ENCODE peak calls at places on chromosome 4, in seven cellular contexts. One of them, this sample, is unnamed.

GRCh38 chr4:65893957-65894755 is 223.9 kb upstream of the EPHA5 start:
- DNase-seq in A549: no peak
- DNase-seq in H54: no peak
- DNase-seq in thyroid gland: no peak
- DNase-seq in breast epithelium: no peak
- DNase-seq in tibial nerve: no peak
- DNase-seq in body of pancreas: no peak
- DNase-seq in this sample: no peak

GRCh38 chr4:189128341-189128740 is 812.3 kb upstream of the FRG1 start:
- DNase-seq in H54: no peak
- DNase-seq in breast epithelium: no peak
- DNase-seq in body of pancreas: no peak
- DNase-seq in A549: no peak
- DNase-seq in tibial nerve: no peak
- DNase-seq in thyroid gland: no peak
- DNase-seq in this sample: no peak

GRCh38 chr4:3202836-3203820 is 45.8 kb upstream of the MSANTD1 start:
- DNase-seq in tibial nerve: no peak
- DNase-seq in A549: no peak
- DNase-seq in H54: no peak
- DNase-seq in thyroid gland: no peak
- DNase-seq in breast epithelium: no peak
- DNase-seq in body of pancreas: peak
- DNase-seq in this sample: no peak

GRCh38 chr4:108744307-108744706 is 18.5 kb downstream of the ETNPPL start:
- DNase-seq in thyroid gland: no peak
- DNase-seq in body of pancreas: no peak
- DNase-seq in breast epithelium: no peak
- DNase-seq in H54: no peak
- DNase-seq in tibial nerve: no peak
- DNase-seq in A549: no peak
- DNase-seq in this sample: no peak

GRCh38 chr4:142614621-142615323 is 231.3 kb downstream of the INPP4B start:
- DNase-seq in tibial nerve: no peak
- DNase-seq in thyroid gland: no peak
- DNase-seq in body of pancreas: no peak
- DNase-seq in breast epithelium: no peak
- DNase-seq in A549: no peak
- DNase-seq in H54: no peak
- DNase-seq in this sample: no peak

GRCh38 chr4:177348348-177348747 is 38.7 kb downstream of the NEIL3 start:
- DNase-seq in A549: no peak
- DNase-seq in body of pancreas: no peak
- DNase-seq in breast epithelium: no peak
- DNase-seq in tibial nerve: no peak
- DNase-seq in H54: no peak
- DNase-seq in thyroid gland: no peak
- DNase-seq in this sample: no peak

GRCh38 chr4:107989537-107990386 is at the start of gene HADH:
- DNase-seq in breast epithelium: peak
- DNase-seq in A549: peak
- DNase-seq in tibial nerve: peak
- DNase-seq in body of pancreas: peak
- DNase-seq in thyroid gland: peak
- DNase-seq in H54: peak
- DNase-seq in this sample: peak

GRCh38 chr4:121375262-121375661 is 5.6 kb downstream of the QRFPR start:
- DNase-seq in tibial nerve: no peak
- DNase-seq in body of pancreas: no peak
- DNase-seq in thyroid gland: no peak
- DNase-seq in H54: no peak
- DNase-seq in breast epithelium: no peak
- DNase-seq in A549: no peak
- DNase-seq in this sample: no peak

GRCh38 chr4:119016636-119017035 is 119.0 kb upstream of the MYOZ2 start:
- DNase-seq in breast epithelium: no peak
- DNase-seq in tibial nerve: no peak
- DNase-seq in thyroid gland: no peak
- DNase-seq in body of pancreas: no peak
- DNase-seq in A549: no peak
- DNase-seq in H54: no peak
- DNase-seq in this sample: no peak

GRCh38 chr4:176622251-176622968 is 170.3 kb downstream of the VEGFC start:
- DNase-seq in breast epithelium: no peak
- DNase-seq in body of pancreas: no peak
- DNase-seq in H54: no peak
- DNase-seq in thyroid gland: peak
- DNase-seq in A549: no peak
- DNase-seq in tibial nerve: no peak
- DNase-seq in this sample: no peak

GRCh38 chr4:47419296-47419695 is 44.2 kb downstream of the COMMD8 start:
- DNase-seq in tibial nerve: no peak
- DNase-seq in thyroid gland: no peak
- DNase-seq in breast epithelium: no peak
- DNase-seq in body of pancreas: no peak
- DNase-seq in H54: no peak
- DNase-seq in A549: no peak
- DNase-seq in this sample: no peak

GRCh38 chr4:11497212-11497806 is 68.6 kb upstream of the HS3ST1 start:
- DNase-seq in H54: no peak
- DNase-seq in breast epithelium: no peak
- DNase-seq in A549: no peak
- DNase-seq in tibial nerve: no peak
- DNase-seq in thyroid gland: no peak
- DNase-seq in body of pancreas: no peak
- DNase-seq in this sample: no peak

GRCh38 chr4:165740911-165741310 is 132.1 kb upstream of the TLL1 start:
- DNase-seq in body of pancreas: no peak
- DNase-seq in H54: no peak
- DNase-seq in tibial nerve: no peak
- DNase-seq in A549: no peak
- DNase-seq in thyroid gland: no peak
- DNase-seq in breast epithelium: no peak
- DNase-seq in this sample: no peak

GRCh38 chr4:183139058-183139740 is 40.1 kb downstream of the WWC2 start:
- DNase-seq in H54: no peak
- DNase-seq in tibial nerve: no peak
- DNase-seq in body of pancreas: no peak
- DNase-seq in thyroid gland: no peak
- DNase-seq in A549: no peak
- DNase-seq in breast epithelium: no peak
- DNase-seq in this sample: no peak

GRCh38 chr4:57926311-57926710 is 816.1 kb upstream of the IGFBP7 start:
- DNase-seq in H54: no peak
- DNase-seq in tibial nerve: no peak
- DNase-seq in thyroid gland: no peak
- DNase-seq in A549: no peak
- DNase-seq in breast epithelium: no peak
- DNase-seq in body of pancreas: no peak
- DNase-seq in this sample: no peak

GRCh38 chr4:183950536-183950935 is 45.4 kb downstream of the STOX2 start:
- DNase-seq in A549: no peak
- DNase-seq in thyroid gland: no peak
- DNase-seq in H54: no peak
- DNase-seq in breast epithelium: no peak
- DNase-seq in body of pancreas: no peak
- DNase-seq in tibial nerve: no peak
- DNase-seq in this sample: no peak

GRCh38 chr4:39367166-39367565 is 1.0 kb upstream of the RFC1 start:
- DNase-seq in breast epithelium: no peak
- DNase-seq in thyroid gland: no peak
- DNase-seq in H54: no peak
- DNase-seq in body of pancreas: no peak
- DNase-seq in A549: no peak
- DNase-seq in tibial nerve: no peak
- DNase-seq in this sample: no peak

GRCh38 chr4:86935833-86936721 is 1.3 kb downstream of the AFF1 start:
- DNase-seq in A549: peak
- DNase-seq in body of pancreas: peak
- DNase-seq in tibial nerve: peak
- DNase-seq in H54: peak
- DNase-seq in breast epithelium: no peak
- DNase-seq in thyroid gland: peak
- DNase-seq in this sample: peak

GRCh38 chr4:86934772-86935498 is at the start of gene AFF1:
- DNase-seq in thyroid gland: peak
- DNase-seq in H54: peak
- DNase-seq in A549: peak
- DNase-seq in tibial nerve: peak
- DNase-seq in body of pancreas: peak
- DNase-seq in breast epithelium: peak
- DNase-seq in this sample: peak

GRCh38 chr4:86935499-86935832 is 655 bp downstream of the AFF1 start:
- DNase-seq in breast epithelium: no peak
- DNase-seq in thyroid gland: no peak
- DNase-seq in tibial nerve: no peak
- DNase-seq in A549: no peak
- DNase-seq in H54: no peak
- DNase-seq in body of pancreas: no peak
- DNase-seq in this sample: peak

GRCh38 chr4:86939123-86939522 is 4.3 kb downstream of the AFF1 start:
- DNase-seq in tibial nerve: no peak
- DNase-seq in H54: no peak
- DNase-seq in breast epithelium: no peak
- DNase-seq in A549: no peak
- DNase-seq in body of pancreas: no peak
- DNase-seq in thyroid gland: no peak
- DNase-seq in this sample: no peak

DNA sequence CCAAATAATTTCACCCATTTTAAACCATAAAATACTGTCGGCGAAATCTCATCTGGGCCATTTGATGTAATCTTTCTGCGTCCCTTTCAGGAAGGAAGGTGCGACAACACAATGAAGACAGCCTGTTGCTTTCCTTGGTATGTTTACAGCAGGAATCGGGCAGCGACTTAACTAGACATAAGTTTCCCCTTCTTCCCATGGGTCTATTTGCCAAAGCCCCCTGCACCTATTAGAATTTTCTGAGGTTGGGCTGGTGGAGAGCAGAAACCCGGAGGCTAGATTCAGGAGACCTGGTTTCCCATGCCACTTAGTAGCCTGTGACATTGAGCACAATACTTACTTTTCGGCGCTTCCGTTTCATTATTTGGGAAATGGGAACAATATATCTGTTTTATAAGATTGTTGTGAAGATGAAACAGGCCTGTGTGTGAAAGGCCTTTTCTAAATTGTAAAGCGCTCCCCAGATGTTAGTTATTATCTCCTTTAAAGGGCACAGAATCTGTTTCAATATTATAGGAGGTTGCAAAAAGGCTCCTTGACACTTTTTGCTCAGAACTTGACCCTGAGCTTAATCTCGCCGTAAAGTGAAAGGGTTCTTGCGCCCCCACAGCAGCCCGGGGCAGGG is 552 bp upstream of the AFF1 start:
- DNase-seq in tibial nerve: no peak
- DNase-seq in thyroid gland: no peak
- DNase-seq in A549: no peak
- DNase-seq in H54: no peak
- DNase-seq in breast epithelium: no peak
- DNase-seq in body of pancreas: no peak
- DNase-seq in this sample: no peak
- TF ChIP-seq POLR2A in tibial nerve: no peak
- TF ChIP-seq POLR2A in thyroid gland: no peak
- TF ChIP-seq POLR2A in A549: no peak
- TF ChIP-seq POLR2A in H54: no peak
- TF ChIP-seq POLR2A in breast epithelium: peak
- TF ChIP-seq POLR2A in body of pancreas: no peak
- TF ChIP-seq POLR2A in this sample: no peak

GRCh38 chr4:6932475-6932874 is 22.8 kb downstream of the TBC1D14 start:
- DNase-seq in H54: no peak
- DNase-seq in breast epithelium: no peak
- DNase-seq in thyroid gland: no peak
- DNase-seq in tibial nerve: no peak
- DNase-seq in A549: no peak
- DNase-seq in body of pancreas: no peak
- DNase-seq in this sample: no peak
- TF ChIP-seq POLR2A in H54: no peak
- TF ChIP-seq POLR2A in breast epithelium: no peak
- TF ChIP-seq POLR2A in thyroid gland: no peak
- TF ChIP-seq POLR2A in tibial nerve: no peak
- TF ChIP-seq POLR2A in A549: no peak
- TF ChIP-seq POLR2A in body of pancreas: no peak
- TF ChIP-seq POLR2A in this sample: no peak

GRCh38 chr4:4308800-4309441 is 18.9 kb downstream of the ZBTB49 start:
- DNase-seq in H54: no peak
- DNase-seq in breast epithelium: no peak
- DNase-seq in tibial nerve: no peak
- DNase-seq in A549: no peak
- DNase-seq in thyroid gland: no peak
- DNase-seq in body of pancreas: no peak
- DNase-seq in this sample: no peak
- TF ChIP-seq POLR2A in H54: no peak
- TF ChIP-seq POLR2A in breast epithelium: no peak
- TF ChIP-seq POLR2A in tibial nerve: no peak
- TF ChIP-seq POLR2A in A549: no peak
- TF ChIP-seq POLR2A in thyroid gland: no peak
- TF ChIP-seq POLR2A in body of pancreas: no peak
- TF ChIP-seq POLR2A in this sample: no peak

DNA sequence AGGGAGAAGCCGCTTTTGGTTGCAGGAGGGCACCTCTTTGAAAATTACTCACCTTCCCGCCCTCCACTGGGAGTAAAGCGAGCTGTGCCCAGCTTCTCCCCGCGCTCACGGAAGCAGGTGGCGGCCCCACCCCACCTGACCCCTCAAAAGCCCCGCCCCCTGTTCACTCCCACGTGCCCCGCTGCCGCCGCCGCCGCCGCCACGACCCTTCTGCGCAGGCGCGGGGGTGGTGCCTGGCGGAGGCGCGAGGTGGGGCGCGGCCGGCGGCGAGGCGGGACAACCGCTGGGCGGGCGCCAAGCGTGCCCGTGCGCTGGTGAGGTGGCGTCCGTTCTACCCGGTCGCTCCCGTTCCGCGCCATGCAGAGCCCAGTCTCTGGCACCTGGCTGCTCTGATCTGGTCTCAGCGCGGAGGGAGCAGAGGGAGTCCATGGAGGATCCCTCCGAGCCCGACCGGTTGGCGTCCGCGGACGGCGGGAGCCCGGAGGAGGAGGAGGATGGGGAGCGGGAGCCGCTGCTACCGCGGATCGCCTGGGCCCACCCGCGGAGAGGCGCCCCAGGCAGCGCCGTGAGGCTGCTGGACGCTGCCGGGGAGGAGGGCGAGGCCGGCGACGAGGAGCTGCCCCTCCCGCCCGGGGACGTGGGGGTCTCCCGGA is at the start of gene PI4K2B:
- DNase-seq in tibial nerve: peak
- DNase-seq in breast epithelium: peak
- DNase-seq in A549: peak
- DNase-seq in thyroid gland: peak
- DNase-seq in body of pancreas: peak
- DNase-seq in H54: peak
- DNase-seq in this sample: peak
- TF ChIP-seq POLR2A in tibial nerve: peak
- TF ChIP-seq POLR2A in breast epithelium: peak
- TF ChIP-seq POLR2A in A549: peak
- TF ChIP-seq POLR2A in thyroid gland: peak
- TF ChIP-seq POLR2A in body of pancreas: peak
- TF ChIP-seq POLR2A in H54: peak
- TF ChIP-seq POLR2A in this sample: no peak

This sample was measured in heart left ventricle.